ENCODE peak calls at places on chromosomes 12 and 14, in seven cellular contexts. Y, W, B, L, Z, H and X are unnamed samples.

GRCh38 chr14:102279688-102280348 is 25.1 kb downstream of the MOK start:
- DNase-seq in Y (peak), W (peak), B (peak), L (no peak), Z (no peak), H (peak), X (no peak)

GRCh38 chr12:59500915-59501314 is 94.9 kb upstream of the SLC16A7 start:
- DNase-seq in Y (no peak), W (no peak), B (no peak), L (no peak), Z (no peak), H (no peak), X (no peak)

GRCh38 chr12:9363145-9363544 is 154.9 kb upstream of the PZP start:
- DNase-seq in Y (no peak), W (no peak), B (no peak), L (peak), Z (no peak), H (no peak), X (no peak)

GRCh38 chr12:96044017-96044985 is 8.9 kb upstream of the LTA4H start:
- DNase-seq in Y (peak), W (no peak), B (peak), L (no peak), Z (no peak), H (no peak), X (no peak)

GRCh38 chr12:116376354-116377193 is 99.1 kb upstream of the MED13L start:
- DNase-seq in Y (peak), W (peak), B (no peak), L (no peak), Z (no peak), H (peak), X (no peak)

GRCh38 chr12:78396538-78396937 is 468.0 kb upstream of the SYT1 start:
- DNase-seq in Y (no peak), W (no peak), B (no peak), L (no peak), Z (no peak), H (no peak), X (no peak)

GRCh38 chr12:6307521-6307920 is 3.0 kb upstream of the PLEKHG6 start:
- DNase-seq in Y (no peak), W (no peak), B (no peak), L (no peak), Z (no peak), H (no peak), X (no peak)

GRCh38 chr14:75434557-75435248 is 6.9 kb downstream of the JDP2 start:
- DNase-seq in Y (no peak), W (no peak), B (no peak), L (no peak), Z (no peak), H (no peak), X (no peak)

GRCh38 chr14:106786697-106787096 is 1260.3 kb downstream of the TMEM121 start:
- DNase-seq in Y (no peak), W (no peak), B (no peak), L (no peak), Z (no peak), H (no peak), X (no peak)

GRCh38 chr12:101698782-101699347 is 1.4 kb downstream of the CHPT1 start:
- DNase-seq in Y (peak), W (peak), B (peak), L (no peak), Z (no peak), H (no peak), X (no peak)

GRCh38 chr14:95877633-95878032 is 1.0 kb downstream of the TUNAR start:
- DNase-seq in Y (no peak), W (no peak), B (no peak), L (no peak), Z (no peak), H (no peak), X (no peak)